ENCODE peak calls at places on chromosome 3, in eight cellular contexts. S is NCI-H1436; P is heart left ventricle; U is mucosa of descending colon; F is GM13976; D is effector CD8-positive, alpha-beta T cell; M is pancreas; T is mucosa of gallbladder. K is an unnamed sample.

GRCh38 chr3:194287977-194288706 is 63.0 kb downstream of the CPN2 start:
- DNase-seq in M (peak), P (no peak), T (no peak), U (no peak), S (no peak), F (no peak), D (no peak), K (no peak)

GRCh38 chr3:71307884-71308697 is 275.4 kb downstream of the FOXP1 start:
- DNase-seq in U (no peak), F (no peak), T (no peak), P (no peak), D (no peak), M (no peak), S (no peak), K (no peak)

GRCh38 chr3:28286595-28286994 is 45.2 kb downstream of the CMC1 start:
- DNase-seq in S (no peak), F (peak), T (no peak), P (no peak), D (no peak), M (no peak), U (peak), K (peak)

GRCh38 chr3:132783152-132783551 is 60.9 kb upstream of the NPHP3 start:
- DNase-seq in U (no peak), S (no peak), M (no peak), F (no peak), P (no peak), T (no peak), D (no peak), K (peak)

GRCh38 chr3:124275421-124275820 is 283.5 kb upstream of the ROPN1 start:
- DNase-seq in D (no peak), F (no peak), M (no peak), U (peak), T (no peak), S (no peak), P (peak), K (no peak)

GRCh38 chr3:114392831-114393230 is 99.0 kb downstream of the TIGIT start:
- DNase-seq in S (no peak), P (no peak), D (no peak), T (no peak), M (no peak), U (no peak), F (no peak), K (no peak)

GRCh38 chr3:148937477-148937876 is 53.9 kb upstream of the GYG1 start:
- DNase-seq in M (no peak), D (no peak), U (no peak), P (no peak), S (no peak), F (no peak), T (no peak), K (peak)

GRCh38 chr3:119681279-119681678 is 4.1 kb upstream of the COX17 start:
- DNase-seq in D (no peak), P (no peak), U (no peak), M (no peak), T (no peak), F (peak), S (peak), K (peak)

GRCh38 chr3:46114324-46114988 is 87.2 kb upstream of the XCR1 start:
- DNase-seq in F (no peak), U (no peak), S (no peak), P (no peak), T (no peak), M (no peak), D (no peak), K (peak)

GRCh38 chr3:11770477-11771381 is 76.0 kb downstream of the TAMM41 start:
- DNase-seq in T (peak), F (peak), D (peak), U (peak), M (peak), S (peak), P (peak), K (peak)

GRCh38 chr3:156716105-156716862 is 41.9 kb downstream of the TIPARP start:
- DNase-seq in F (no peak), P (no peak), M (no peak), T (no peak), D (no peak), S (no peak), U (no peak), K (no peak)

GRCh38 chr3:149507491-149508324 is 33.2 kb downstream of the TM4SF4 start:
- DNase-seq in P (no peak), M (no peak), F (no peak), D (no peak), T (no peak), U (no peak), S (no peak), K (peak)

GRCh38 chr3:81375921-81376320 is 385.5 kb downstream of the GBE1 start:
- DNase-seq in U (no peak), T (no peak), D (no peak), F (no peak), S (no peak), M (no peak), P (no peak), K (peak)

GRCh38 chr3:48247401-48247807 is 6.5 kb downstream of the ZNF589 start:
- DNase-seq in T (no peak), F (no peak), U (no peak), P (no peak), D (no peak), S (no peak), M (no peak), K (peak)

K was measured in astrocyte.